ENCODE peak calls at places on chromosomes 12 and 14, in five cellular contexts. I is HuH-7; R is midbrain; J is activated T-cell treated with anti-CD3 and anti-CD28 coated beads, Interleukin-2, amount 50 U/mL, for 4 hours; Z is GM20000. C is an unnamed sample.

GRCh38 chr12:96193725-96194571 is at the start of gene ELK3:
- DNase-seq in I (peak), R (peak), J (peak), Z (peak), C (peak)

GRCh38 chr12:8912910-8913309 is 1.4 kb upstream of the PHC1 start:
- DNase-seq in I (peak), R (no peak), J (no peak), Z (peak), C (peak)

GRCh38 chr12:94172973-94173372 is 24.6 kb downstream of the PLXNC1 start:
- DNase-seq in I (peak), R (no peak), J (no peak), Z (no peak), C (no peak)

GRCh38 chr14:42001436-42001835 is 394.8 kb downstream of the LRFN5 start:
- DNase-seq in I (no peak), R (no peak), J (no peak), Z (no peak), C (no peak)

GRCh38 chr12:123089631-123090353 is 61.1 kb downstream of the PITPNM2 start:
- DNase-seq in I (no peak), R (no peak), J (no peak), Z (no peak), C (no peak)

GRCh38 chr14:22471545-22472121 is 117.4 kb downstream of the DAD1 start:
- DNase-seq in I (peak), R (peak), J (no peak), Z (no peak), C (no peak)

GRCh38 chr12:77924703-77925102 is 94.0 kb downstream of the NAV3 start:
- DNase-seq in I (no peak), R (no peak), J (no peak), Z (no peak), C (no peak)

GRCh38 chr14:81303258-81303935 is 82.6 kb upstream of the GTF2A1 start:
- DNase-seq in I (peak), R (no peak), J (no peak), Z (peak), C (no peak)

GRCh38 chr12:10121278-10121677 is 8.7 kb downstream of the CLEC7A start:
- DNase-seq in I (no peak), R (peak), J (no peak), Z (no peak), C (no peak)

GRCh38 chr12:2749580-2749979 is 45.2 kb upstream of the FKBP4 start:
- DNase-seq in I (no peak), R (no peak), J (no peak), Z (no peak), C (no peak)

GRCh38 chr14:49659526-49660455 is 24.7 kb upstream of the DNAAF2 start:
- DNase-seq in I (no peak), R (no peak), J (no peak), Z (no peak), C (no peak)

GRCh38 chr12:65536876-65537661 is 258.6 kb downstream of the MSRB3 start:
- DNase-seq in I (no peak), R (no peak), J (no peak), Z (no peak), C (peak)

GRCh38 chr12:17588968-17589367 is 501.0 kb downstream of the RERGL start:
- DNase-seq in I (peak), R (no peak), J (no peak), Z (no peak), C (no peak)